ENCODE peak calls at places on chromosomes 11 and 22, in eight cellular contexts. I, C, R, Y, Q, Z, G and D are unnamed samples.

GRCh38 chr11:68659158-68659921 is 25.0 kb upstream of the GAL start:
- DNase-seq in G (no peak), Y (no peak), I (peak; percentile 17), R (peak; percentile 52), C (peak; percentile 98), Q (no peak), Z (no peak), D (peak; percentile 98)

GRCh38 chr11:101914349-101914736 is 467 bp upstream of the CEP126 start:
- DNase-seq in Y (peak; percentile 2), R (no peak), Q (no peak), G (no peak), C (no peak), I (no peak), Z (no peak), D (peak; percentile 18)

GRCh38 chr11:110124605-110125004 is 31.4 kb downstream of the ZC3H12C start:
- DNase-seq in R (no peak), Z (no peak), Y (no peak), I (no peak), C (no peak), G (no peak), Q (no peak), D (no peak)

GRCh38 chr11:3115321-3115720 is 49.8 kb downstream of the OSBPL5 start:
- DNase-seq in Y (no peak), C (peak; percentile 11), Q (no peak), I (no peak), Z (no peak), G (no peak), R (no peak), D (peak; percentile 73)

GRCh38 chr11:15106201-15106965 is 8.3 kb upstream of the INSC start:
- DNase-seq in Q (no peak), G (no peak), I (no peak), Y (no peak), R (no peak), Z (no peak), C (peak; percentile 50), D (peak; percentile 76)

GRCh38 chr11:108538022-108538424 is 39.8 kb upstream of the POGLUT3 start:
- DNase-seq in C (no peak), G (no peak), I (peak; percentile 12), R (no peak), Y (no peak), Z (no peak), Q (no peak), D (no peak)

GRCh38 chr11:74754507-74755255 is 6.0 kb downstream of the RNF169 start:
- DNase-seq in Y (no peak), Z (no peak), R (peak; percentile 38), Q (no peak), C (peak; percentile 83), I (no peak), G (no peak), D (peak; percentile 51)

GRCh38 chr22:21652547-21653545 is 10.7 kb downstream of the SDF2L1 start:
- DNase-seq in Q (no peak), Z (no peak), I (no peak), R (no peak), Y (no peak), G (no peak), C (no peak), D (no peak)

GRCh38 chr22:19843107-19843856 is 11.4 kb downstream of the GNB1L start:
- DNase-seq in G (no peak), Z (no peak), Y (peak; percentile 36), C (no peak), Q (no peak), I (no peak), R (no peak), D (no peak)

GRCh38 chr22:17121235-17122195 is at the start of gene TMEM121B:
- DNase-seq in Z (peak; percentile 81), R (peak; percentile 14), C (peak; percentile 47), Q (no peak), G (peak; percentile 21), Y (peak; percentile 94), I (peak; percentile 80), D (peak; percentile 15)

GRCh38 chr11:126992065-126992803 is 8.3 kb downstream of the KIRREL3 start:
- DNase-seq in Z (no peak), R (peak; percentile 86), Y (no peak), C (peak; percentile 87), I (no peak), Q (no peak), G (no peak), D (peak; percentile 85)

GRCh38 chr22:42608481-42609361 is 6.0 kb downstream of the POLDIP3 start:
- DNase-seq in Q (no peak), R (no peak), C (peak; percentile 64), Z (no peak), G (no peak), Y (no peak), I (no peak), D (no peak)

GRCh38 chr11:17602105-17603001 is 55.3 kb downstream of the OTOG start:
- DNase-seq in G (no peak), Z (no peak), C (no peak), R (no peak), Q (no peak), I (no peak), Y (no peak), D (no peak)

GRCh38 chr11:96863520-96863919 is 473.7 kb downstream of the JRKL start:
- DNase-seq in R (no peak), G (no peak), Z (no peak), Y (no peak), Q (no peak), I (no peak), C (peak; percentile 13), D (no peak)

GRCh38 chr11:13339196-13340153 is 61.9 kb downstream of the BMAL1 start:
- DNase-seq in G (peak; percentile 20), I (no peak), C (peak; percentile 93), R (peak; percentile 89), Y (no peak), Z (no peak), Q (no peak), D (peak; percentile 95)

GRCh38 chr22:36191106-36191836 is 10.3 kb downstream of the APOL4 start:
- DNase-seq in G (no peak), I (no peak), Y (no peak), C (peak; percentile 7), Q (no peak), R (no peak), Z (no peak), D (no peak)

GRCh38 chr11:3827434-3828186 is 13.1 kb downstream of the RHOG start:
- DNase-seq in Y (no peak), G (no peak), Q (no peak), C (no peak), Z (no peak), I (no peak), R (no peak), D (no peak)

GRCh38 chr22:43152355-43153071 is 1.2 kb downstream of the TSPO start:
- DNase-seq in G (peak; percentile 73), R (peak; percentile 55), C (peak; percentile 45), Z (peak; percentile 25), Q (peak; percentile 29), Y (no peak), I (no peak), D (no peak)

GRCh38 chr11:75147191-75147874 is 3.6 kb upstream of the SLCO2B1 start:
- DNase-seq in Q (no peak), C (no peak), Z (no peak), R (no peak), I (no peak), Y (no peak), G (no peak), D (no peak)

GRCh38 chr22:50445071-50445879 is 29.6 kb downstream of the SBF1 start:
- DNase-seq in I (no peak), G (no peak), Z (no peak), Y (no peak), Q (peak; percentile 39), R (no peak), C (no peak), D (no peak)

GRCh38 chr11:91305402-91305801 is 919.2 kb upstream of the FAT3 start:
- DNase-seq in C (no peak), G (no peak), I (peak; percentile 16), Z (peak; percentile 78), Y (peak; percentile 25), R (no peak), Q (no peak), D (no peak)

GRCh38 chr11:65412271-65413076 is 10.1 kb upstream of the NEAT1 start:
- DNase-seq in Z (no peak), Y (no peak), G (no peak), R (no peak), Q (no peak), I (no peak), C (no peak), D (no peak)